ENCODE peak calls at places on chromosomes 16 and 17, in nine cellular contexts. Y is NCI-H748 treated with DMSO at 0.1 percent for 48 hours, T is RWPE1, O is AG10803, Q is neural progenitor cell, D is left ventricle myocardium superior, H is HEK293T, F is fibroblast of the aortic adventitia, N is germinal center. X is an unnamed sample.

GRCh38 chr17:76360461-76360860 is 6.7 kb upstream of the PRPSAP1 start:
- DNase-seq in H (no peak), O (no peak), F (no peak), Y (no peak), T (no peak), D (no peak), Q (no peak), N (no peak), X (no peak)

GRCh38 chr16:49828545-49829267 is 27.2 kb downstream of the ZNF423 start:
- DNase-seq in Q (no peak), F (no peak), N (no peak), D (peak), Y (no peak), T (no peak), H (no peak), O (no peak), X (no peak)

GRCh38 chr16:89315791-89316581 is 98.5 kb downstream of the ZNF778 start:
- DNase-seq in F (peak), H (no peak), Y (no peak), O (peak), D (peak), N (peak), T (peak), Q (no peak), X (peak)

GRCh38 chr17:81378941-81379511 is 16.2 kb upstream of the BAHCC1 start:
- DNase-seq in H (no peak), T (no peak), N (no peak), Y (no peak), D (no peak), F (no peak), O (no peak), Q (no peak), X (no peak)

GRCh38 chr16:67104061-67104460 is 5.7 kb upstream of the PHAF1 start:
- DNase-seq in D (no peak), H (peak), T (no peak), N (no peak), Y (no peak), F (peak), Q (peak), O (peak), X (no peak)

GRCh38 chr16:4511441-4512082 is 27.0 kb downstream of the CDIP1 start:
- DNase-seq in Y (no peak), D (peak), F (peak), O (peak), N (no peak), Q (peak), H (peak), T (peak), X (no peak)

GRCh38 chr17:78529871-78530670 is 47.1 kb downstream of the DNAH17 start:
- DNase-seq in F (no peak), Q (no peak), Y (peak), N (no peak), H (no peak), O (no peak), T (no peak), D (no peak), X (no peak)

GRCh38 chr16:52545157-52545543 is 1.8 kb downstream of the TOX3 start:
- DNase-seq in D (no peak), Y (no peak), T (no peak), Q (peak), H (no peak), F (no peak), O (no peak), N (no peak), X (no peak)

GRCh38 chr17:19343256-19343630 is 19.3 kb downstream of the B9D1 start:
- DNase-seq in O (no peak), D (no peak), T (no peak), H (no peak), Y (no peak), N (no peak), Q (no peak), F (no peak), X (no peak)

GRCh38 chr16:13421726-13422125 is 498.2 kb upstream of the ERCC4 start:
- DNase-seq in Y (no peak), H (no peak), Q (no peak), D (no peak), N (no peak), F (no peak), O (peak), T (no peak), X (peak)

GRCh38 chr17:71792966-71793365 is 327.9 kb upstream of the SOX9 start:
- DNase-seq in T (peak), D (no peak), H (no peak), N (no peak), Y (no peak), F (peak), Q (peak), O (peak), X (peak)